ENCODE peak calls at places on chromosomes 5 and 9, in eight cellular contexts. D, X, J, A, T, I, W and Z are unnamed samples.

GRCh38 chr9:84570482-84571154 is 98.9 kb upstream of the NTRK2 start:
- DNase-seq in I (no peak), W (no peak), X (no peak), A (no peak), J (no peak), D (no peak), T (no peak), Z (no peak)

GRCh38 chr5:33049845-33050244 is 338.7 kb downstream of the NPR3 start:
- DNase-seq in A (peak; percentile 18), J (peak; percentile 30), X (no peak), I (peak; percentile 97), D (peak; percentile 94), W (no peak), T (peak; percentile 95), Z (peak; percentile 88)

GRCh38 chr5:6686916-6687409 is 26.3 kb upstream of the TENT4A start:
- DNase-seq in W (peak; percentile 88), A (peak; percentile 42), I (peak; percentile 51), J (no peak), D (peak; percentile 60), T (peak; percentile 79), X (no peak), Z (peak; percentile 76)

GRCh38 chr9:21996438-21996837 is 1.8 kb downstream of the CDKN2B-AS1 start:
- DNase-seq in D (no peak), J (no peak), W (peak; percentile 83), I (no peak), T (no peak), A (no peak), X (no peak), Z (no peak)

GRCh38 chr9:96524045-96524444 is 74.1 kb downstream of the HABP4 start:
- DNase-seq in I (no peak), W (no peak), T (peak; percentile 7), J (no peak), X (no peak), D (no peak), A (no peak), Z (no peak)

GRCh38 chr9:6965566-6965965 is 207.8 kb downstream of the KDM4C start:
- DNase-seq in D (no peak), A (no peak), W (no peak), X (no peak), J (no peak), T (no peak), I (no peak), Z (no peak)

GRCh38 chr5:135596364-135596763 is 17.6 kb upstream of the CXCL14 start:
- DNase-seq in D (no peak), I (no peak), W (no peak), X (no peak), T (no peak), J (no peak), A (no peak), Z (no peak)

GRCh38 chr9:131095666-131096489 is 453 bp upstream of the AIF1L start:
- DNase-seq in D (no peak), T (peak; percentile 25), X (no peak), J (no peak), A (peak; percentile 56), I (peak; percentile 20), W (peak; percentile 94), Z (peak; percentile 92)

GRCh38 chr9:137384116-137384756 is 38.7 kb downstream of the EXD3 start:
- DNase-seq in T (no peak), D (peak; percentile 83), I (peak; percentile 30), J (no peak), A (no peak), W (no peak), X (no peak), Z (peak; percentile 92)

GRCh38 chr9:6113312-6113711 is 97.9 kb upstream of the RANBP6 start:
- DNase-seq in D (no peak), A (no peak), J (no peak), X (no peak), I (no peak), W (no peak), T (peak; percentile 32), Z (no peak)

GRCh38 chr5:149128023-149128875 is 13.0 kb upstream of the ABLIM3 start:
- DNase-seq in D (peak; percentile 41), T (peak; percentile 60), X (peak; percentile 8), J (no peak), A (no peak), I (no peak), W (peak; percentile 77), Z (peak; percentile 79)

GRCh38 chr9:107019216-107019615 is 156.2 kb downstream of the ZNF462 start:
- DNase-seq in J (no peak), X (no peak), T (peak; percentile 90), I (peak; percentile 92), A (no peak), W (no peak), D (peak; percentile 64), Z (peak; percentile 56)

DNA sequence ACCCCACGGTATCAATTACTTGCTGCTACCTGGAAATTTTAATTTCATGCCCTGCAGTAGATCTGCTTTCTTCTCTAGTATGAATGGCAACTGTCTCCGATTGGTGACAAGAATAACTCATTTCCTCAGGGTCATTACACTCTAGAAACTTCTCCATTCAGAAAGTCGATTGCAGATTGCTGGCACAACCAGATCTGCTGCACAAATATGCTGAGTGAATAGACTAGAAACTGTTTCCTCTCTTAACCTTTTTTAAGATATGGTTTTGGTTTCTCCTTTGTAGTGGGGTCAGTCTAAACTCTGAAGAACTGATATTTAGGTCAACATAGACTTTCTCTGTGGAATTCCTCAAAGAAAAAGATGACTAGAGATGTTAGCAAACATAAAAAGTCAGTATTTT is 454.2 kb downstream of the ARHGEF28 start:
- DNase-seq in J (no peak), I (no peak), T (no peak), A (no peak), X (no peak), D (no peak), W (no peak), Z (no peak)
- H3K4me2 ChIP-seq in J (no peak overlapping the region), I (no peak overlapping the region), T (no peak overlapping the region), A (no peak overlapping the region), X (no peak overlapping the region), D (no peak overlapping the region), W (no peak overlapping the region), Z (no peak overlapping the region)

GRCh38 chr5:177004961-177005360 is 1.6 kb downstream of the UIMC1 start:
- DNase-seq in J (no peak), D (no peak), A (no peak), I (no peak), W (no peak), T (no peak), X (no peak), Z (no peak)
- H4K20me1 ChIP-seq in J (peaks cover 20% of the 10 kb centered on the region), D (peaks cover 51% of the 10 kb centered on the region), A (peaks cover 22% of the 10 kb centered on the region), I (peaks cover 5% of the 10 kb centered on the region), W (peaks cover 44% of the 10 kb centered on the region), T (peaks cover 14% of the 10 kb centered on the region), X (peaks cover 32% of the 10 kb centered on the region), Z (peaks cover 36% of the 10 kb centered on the region)

GRCh38 chr9:38182321-38182720 is 113.3 kb upstream of the SHB start:
- DNase-seq in T (no peak), X (no peak), D (no peak), W (no peak), A (no peak), I (no peak), J (no peak), Z (no peak)

GRCh38 chr9:38185647-38186371 is 116.8 kb upstream of the SHB start:
- DNase-seq in A (no peak), W (no peak), X (no peak), T (no peak), D (no peak), J (no peak), I (no peak), Z (no peak)

GRCh38 chr9:38181866-38182265 is 112.8 kb upstream of the SHB start:
- DNase-seq in A (no peak), J (no peak), I (no peak), D (no peak), W (no peak), T (peak; percentile 10), X (no peak), Z (no peak)

GRCh38 chr9:38183994-38184568 is 115.1 kb upstream of the SHB start:
- DNase-seq in X (no peak), W (peak; percentile 52), D (no peak), I (peak; percentile 46), J (no peak), T (peak; percentile 27), A (no peak), Z (no peak)

DNA sequence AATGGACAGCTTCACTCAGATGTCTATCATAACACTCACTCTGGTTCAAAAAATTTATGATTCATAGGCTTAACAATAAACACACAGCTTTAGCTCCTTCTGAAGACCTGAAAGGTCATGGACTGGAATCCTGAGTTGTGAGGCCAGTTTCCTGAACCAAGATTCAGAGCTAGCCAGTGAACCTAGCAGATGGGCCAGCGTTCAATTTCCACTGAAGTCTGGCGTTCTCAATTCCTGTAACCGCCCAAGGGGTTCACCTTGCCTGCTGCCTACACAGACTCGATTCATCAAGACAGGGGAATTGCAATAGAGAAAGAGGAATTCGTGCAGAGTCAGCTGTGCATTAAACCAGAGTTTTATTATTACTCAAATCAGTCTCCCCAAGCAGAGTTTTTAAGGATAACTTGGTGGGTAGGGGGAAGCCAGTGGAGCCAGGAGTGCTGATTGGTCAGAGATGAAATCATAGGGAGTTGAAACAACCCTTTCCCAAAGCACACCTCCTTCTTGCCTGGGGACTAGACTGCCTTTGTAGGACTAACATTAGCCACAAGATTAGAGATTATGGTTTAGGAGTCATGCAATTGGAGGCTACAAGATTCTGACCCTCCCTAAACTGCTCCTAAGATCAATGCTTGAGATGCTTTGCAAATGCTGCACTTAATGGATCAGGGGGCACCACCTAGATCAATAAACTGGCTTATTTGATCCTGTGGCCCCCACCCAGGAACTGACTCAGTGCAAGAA is 117.5 kb upstream of the SHB start:
- DNase-seq in D (no peak), I (peak; percentile 24), A (no peak), W (no peak), J (no peak), X (no peak), T (no peak), Z (no peak)
- H3K4me2 ChIP-seq in D (no peak overlapping the region), I (no peak overlapping the region), A (no peak overlapping the region), W (no peak overlapping the region), J (no peak overlapping the region), X (no peak overlapping the region), T (no peak overlapping the region), Z (no peak overlapping the region)

DNA sequence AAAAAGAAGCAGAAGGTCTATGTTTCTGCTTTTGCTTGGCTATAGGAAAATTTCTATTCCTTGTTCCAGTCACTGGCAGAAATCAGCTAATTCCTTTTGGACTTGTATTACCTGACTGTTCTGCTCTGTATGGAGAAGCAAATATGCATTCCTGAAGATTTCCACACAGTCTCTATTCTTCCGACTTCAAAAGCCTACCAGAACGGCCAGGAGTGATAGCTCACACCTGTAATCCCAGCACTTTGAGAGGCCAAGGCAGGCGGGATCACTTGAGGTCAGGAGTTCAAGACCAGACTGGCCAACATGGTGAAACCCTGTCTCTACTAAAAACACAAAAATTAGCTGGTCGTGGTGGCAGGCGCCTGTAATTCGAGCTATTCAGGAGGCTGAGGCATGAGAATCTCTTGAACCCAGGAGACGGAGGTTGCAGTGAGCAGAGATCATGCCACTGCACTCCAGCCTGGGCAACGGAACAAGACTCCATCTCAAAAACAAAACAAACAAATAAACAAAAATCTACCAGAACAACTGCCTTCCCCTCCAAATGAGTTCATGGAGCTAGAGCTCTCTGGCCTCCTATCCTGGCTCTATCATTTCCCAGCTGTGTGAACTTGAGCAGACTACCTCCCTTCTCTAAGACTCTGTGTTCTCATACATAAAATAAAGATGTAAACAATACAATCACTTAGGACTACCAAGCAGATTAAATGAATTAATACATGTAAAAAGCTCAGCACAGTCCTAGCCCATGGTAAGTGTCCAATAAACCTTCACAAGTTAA is 17.0 kb downstream of the MYO10 start:
- DNase-seq in X (no peak), A (no peak), I (no peak), T (no peak), J (no peak), D (no peak), W (no peak), Z (no peak)
- H4K20me1 ChIP-seq in X (no peaks in the 10 kb centered on the region), A (no peaks in the 10 kb centered on the region), I (no peaks in the 10 kb centered on the region), T (no peaks in the 10 kb centered on the region), J (peaks cover 24% of the 10 kb centered on the region), D (peaks cover 99% of the 10 kb centered on the region), W (peaks cover 8% of the 10 kb centered on the region), Z (peaks cover 22% of the 10 kb centered on the region)

GRCh38 chr9:37730840-37731239 is 22.8 kb upstream of the TRMT10B start:
- DNase-seq in W (no peak), X (no peak), D (no peak), A (no peak), I (no peak), J (no peak), T (no peak), Z (no peak)
- H3K4me2 ChIP-seq in W (no peak overlapping the region), X (no peak overlapping the region), D (no peak overlapping the region), A (no peak overlapping the region), I (no peak overlapping the region), J (no peak overlapping the region), T (no peak overlapping the region), Z (no peak overlapping the region)